ENCODE peak calls at places on chromosomes 12 and 14, in seven cellular contexts. I is GM23248; F is activated T-helper 1 cell treated with anti-CD3 and anti-CD28 coated beads, Interleukin-2, amount 50 U/mL, for 16 hours; O is fibroblast of lung; Z is stimulated activated CD4-positive, alpha-beta T cell treated with anti-CD3 and anti-CD28 coated beads, Interleukin-1b, Interleukin-23, amount 100 ng/mL, for 1 hour; V is adipocyte; R is EH. S is an unnamed sample.
A peak's percentile ranks its signal among the peaks of the same experiment; 100 is the strongest.

GRCh38 chr14:53187921-53188463 is 34.9 kb upstream of the DDHD1 start:
- DNase-seq in I (no peak), F (no peak), O (peak; percentile 5), Z (no peak), V (no peak), R (no peak), S (no peak)

GRCh38 chr12:26402648-26403047 is 207.3 kb downstream of the SSPN start:
- DNase-seq in I (peak; percentile 2), F (no peak), O (peak; percentile 9), Z (no peak), V (no peak), R (no peak), S (peak; percentile 2)

GRCh38 chr14:98144964-98145363 is 1127.0 kb downstream of the BCL11B start:
- DNase-seq in I (peak; percentile 2), F (no peak), O (peak; percentile 58), Z (no peak), V (no peak), R (no peak), S (no peak)

GRCh38 chr12:58081488-58081887 is 140.1 kb downstream of the ATP23 start:
- DNase-seq in I (no peak), F (no peak), O (no peak), Z (no peak), V (no peak), R (no peak), S (no peak)

GRCh38 chr14:24299255-24300191 is at the start of the genes DHRS1 and NOP9:
- DNase-seq in I (peak; percentile 94), F (peak; percentile 89), O (peak; percentile 84), Z (peak; percentile 93), V (peak; percentile 96), R (peak; percentile 84), S (peak; percentile 89)

GRCh38 chr14:54564071-54564798 is 2.7 kb upstream of the SAMD4A start:
- DNase-seq in I (peak; percentile 62), F (no peak), O (peak; percentile 26), Z (no peak), V (peak; percentile 82), R (peak; percentile 50), S (peak; percentile 67)

GRCh38 chr12:49131973-49132461 is 822 bp upstream of the TUBA1B start:
- DNase-seq in I (peak; percentile 76), F (no peak), O (peak; percentile 55), Z (no peak), V (peak; percentile 76), R (peak; percentile 53), S (peak; percentile 56)

GRCh38 chr12:3090238-3091029 is 13.3 kb downstream of the TSPAN9 start:
- DNase-seq in I (no peak), F (no peak), O (no peak), Z (no peak), V (no peak), R (no peak), S (no peak)

GRCh38 chr12:123445388-123446344 is 9.2 kb upstream of the RILPL2 start:
- DNase-seq in I (peak; percentile 76), F (no peak), O (peak; percentile 69), Z (no peak), V (peak; percentile 95), R (peak; percentile 95), S (peak; percentile 61)

GRCh38 chr14:51552768-51553426 is 98.8 kb upstream of the FRMD6 start:
- DNase-seq in I (no peak), F (no peak), O (peak; percentile 30), Z (no peak), V (no peak), R (peak; percentile 36), S (no peak)

GRCh38 chr14:99317231-99318090 is 45.5 kb upstream of the BCL11B start:
- DNase-seq in I (no peak), F (no peak), O (no peak), Z (no peak), V (no peak), R (no peak), S (no peak)

GRCh38 chr14:68894802-68895201 is 84.3 kb downstream of the ACTN1 start:
- DNase-seq in I (peak; percentile 79), F (no peak), O (peak; percentile 74), Z (no peak), V (peak; percentile 16), R (peak; percentile 64), S (peak; percentile 64)

GRCh38 chr12:77510985-77511384 is 319.7 kb upstream of the NAV3 start:
- DNase-seq in I (no peak), F (no peak), O (no peak), Z (no peak), V (no peak), R (no peak), S (no peak)

GRCh38 chr12:93722757-93723567 is 45.8 kb downstream of the CRADD start:
- DNase-seq in I (peak; percentile 79), F (no peak), O (peak; percentile 47), Z (no peak), V (no peak), R (peak; percentile 79), S (no peak)

GRCh38 chr14:56056031-56056430 is 62.2 kb upstream of the PELI2 start:
- DNase-seq in I (no peak), F (no peak), O (no peak), Z (no peak), V (no peak), R (no peak), S (no peak)

GRCh38 chr12:32083489-32083888 is 23.2 kb upstream of the BICD1 start:
- DNase-seq in I (peak; percentile 85), F (no peak), O (peak; percentile 84), Z (no peak), V (peak; percentile 83), R (peak; percentile 89), S (peak; percentile 74)

GRCh38 chr14:35197015-35197414 is 74.7 kb downstream of the PRORP start:
- DNase-seq in I (peak; percentile 63), F (no peak), O (peak; percentile 64), Z (no peak), V (no peak), R (peak; percentile 62), S (peak; percentile 37)

GRCh38 chr14:103329421-103330347 is 4.4 kb upstream of the EIF5 start:
- DNase-seq in I (peak; percentile 43), F (no peak), O (no peak), Z (no peak), V (no peak), R (peak; percentile 14), S (peak; percentile 69)

GRCh38 chr14:35402323-35403084 is 2.0 kb downstream of the NFKBIA start:
- DNase-seq in I (peak; percentile 50), F (no peak), O (peak; percentile 18), Z (no peak), V (no peak), R (no peak), S (peak; percentile 65)

GRCh38 chr14:24367506-24368214 is at the start of gene NFATC4:
- DNase-seq in I (peak; percentile 92), F (no peak), O (peak; percentile 92), Z (no peak), V (peak; percentile 99), R (peak; percentile 97), S (peak; percentile 97)

GRCh38 chr14:30994681-30995620 is 30.5 kb upstream of the AP4S1 start:
- DNase-seq in I (peak; percentile 69), F (no peak), O (peak; percentile 74), Z (no peak), V (peak; percentile 60), R (peak; percentile 59), S (peak; percentile 28)

GRCh38 chr12:86137936-86138335 is 118.3 kb downstream of the MGAT4C start:
- DNase-seq in I (peak; percentile 11), F (no peak), O (peak; percentile 92), Z (no peak), V (peak; percentile 44), R (peak; percentile 2), S (peak; percentile 50)

GRCh38 chr12:121529184-121529583 is 51.6 kb downstream of the KDM2B start:
- DNase-seq in I (no peak), F (no peak), O (no peak), Z (no peak), V (no peak), R (no peak), S (no peak)

GRCh38 chr14:53038629-53039028 is 87.8 kb upstream of the FERMT2 start:
- DNase-seq in I (no peak), F (no peak), O (no peak), Z (no peak), V (no peak), R (no peak), S (no peak)

GRCh38 chr12:68406134-68406576 is 74.0 kb upstream of the MDM1 start:
- DNase-seq in I (peak; percentile 81), F (no peak), O (peak; percentile 84), Z (no peak), V (peak; percentile 83), R (peak; percentile 94), S (peak; percentile 95)

GRCh38 chr14:50831704-50832130 is 755 bp upstream of the NIN start:
- DNase-seq in I (peak; percentile 41), F (no peak), O (peak; percentile 12), Z (no peak), V (no peak), R (no peak), S (no peak)

GRCh38 chr12:55188974-55189556 is 31.8 kb upstream of the OR10A7 start:
- DNase-seq in I (peak; percentile 63), F (no peak), O (peak; percentile 62), Z (no peak), V (peak; percentile 90), R (peak; percentile 76), S (peak; percentile 90)

GRCh38 chr14:96037891-96038557 is 1.1 kb upstream of the C14orf132 start:
- DNase-seq in I (peak; percentile 77), F (no peak), O (peak; percentile 50), Z (no peak), V (peak; percentile 64), R (peak; percentile 45), S (no peak)

GRCh38 chr14:75307700-75308379 is 29.2 kb downstream of the FOS start:
- DNase-seq in I (peak; percentile 90), F (peak; percentile 53), O (peak; percentile 61), Z (peak; percentile 58), V (peak; percentile 96), R (peak; percentile 77), S (peak; percentile 90)

GRCh38 chr14:69531135-69531534 is 43.5 kb downstream of the CCDC177 start:
- DNase-seq in I (no peak), F (no peak), O (no peak), Z (no peak), V (no peak), R (no peak), S (no peak)

S was measured in choroid plexus epithelial cell.